ENCODE peak calls at places on chromosomes 4 and X, in nine cellular contexts. M is heart left ventricle; Z is SK-N-SH; I is MM.1S; W is upper lobe of right lung; B is Peyer's patch; L is aorta; Q is sigmoid colon; K is CD8-positive, alpha-beta T cell. H is an unnamed sample.

GRCh38 chr4:153117554-153117953 is 86.7 kb upstream of the TRIM2 start:
- DNase-seq in B (no peak), W (no peak), L (no peak), Z (no peak), M (no peak), I (no peak), Q (no peak), K (no peak), H (no peak)

GRCh38 chr4:15781427-15782095 is 3.4 kb downstream of the CD38 start:
- DNase-seq in W (no peak), Q (no peak), M (no peak), B (no peak), Z (no peak), I (peak; percentile 27), L (peak; percentile 37), K (no peak), H (no peak)

GRCh38 chrX:102546818-102547493 is 30.4 kb upstream of the TMSB15A start:
- DNase-seq in M (no peak), K (no peak), I (no peak), Z (peak; percentile 54), W (no peak), L (no peak), Q (no peak), B (no peak), H (peak; percentile 10)

GRCh38 chrX:38192007-38192625 is 28.6 kb downstream of the SRPX start:
- DNase-seq in Q (no peak), L (no peak), Z (peak; percentile 37), M (peak; percentile 38), K (no peak), W (no peak), I (no peak), B (peak; percentile 52), H (no peak)

GRCh38 chr4:63020661-63021060 is 1388.6 kb downstream of the TECRL start:
- DNase-seq in Z (no peak), K (no peak), Q (no peak), B (no peak), I (no peak), W (no peak), L (no peak), M (no peak), H (no peak)

GRCh38 chrX:134158821-134159512 is 78.0 kb upstream of the CCDC160 start:
- DNase-seq in Q (no peak), M (no peak), I (no peak), B (no peak), L (no peak), Z (no peak), W (no peak), K (no peak), H (no peak)

GRCh38 chr4:10106421-10107039 is 10.1 kb downstream of the WDR1 start:
- DNase-seq in W (no peak), L (peak; percentile 90), B (peak; percentile 79), Q (peak; percentile 94), K (peak; percentile 14), Z (peak; percentile 49), M (peak; percentile 89), I (no peak), H (peak; percentile 93)

GRCh38 chr4:22573198-22573597 is 57.3 kb upstream of the ADGRA3 start:
- DNase-seq in W (peak; percentile 64), B (peak; percentile 53), I (no peak), Z (no peak), M (peak; percentile 42), K (no peak), L (peak; percentile 87), Q (peak; percentile 88), H (no peak)

GRCh38 chr4:25106363-25107151 is 53.7 kb downstream of the SEPSECS start:
- DNase-seq in Z (no peak), L (no peak), W (no peak), Q (no peak), B (no peak), K (no peak), I (no peak), M (no peak), H (no peak)

GRCh38 chr4:140082399-140082758 is 71.6 kb downstream of the MAML3 start:
- DNase-seq in K (no peak), B (no peak), Z (peak; percentile 34), I (no peak), M (no peak), Q (no peak), L (no peak), W (no peak), H (no peak)

GRCh38 chrX:85365370-85365995 is 14.0 kb downstream of the POF1B start:
- DNase-seq in W (no peak), I (no peak), K (no peak), L (no peak), M (no peak), Q (no peak), Z (no peak), B (peak; percentile 60), H (no peak)

GRCh38 chr4:1459664-1460511 is 53.6 kb upstream of the NKX1-1 start:
- DNase-seq in Q (no peak), W (peak; percentile 57), K (no peak), B (no peak), I (no peak), M (no peak), L (peak; percentile 73), Z (peak; percentile 26), H (no peak)

GRCh38 chr4:20391224-20391623 is 139.5 kb downstream of the SLIT2 start:
- DNase-seq in I (no peak), L (no peak), B (no peak), K (no peak), M (no peak), W (no peak), Z (no peak), Q (no peak), H (no peak)

GRCh38 chr4:62292911-62293310 is 1092.8 kb downstream of the ADGRL3 start:
- DNase-seq in K (no peak), I (no peak), M (no peak), Q (no peak), W (no peak), B (no peak), L (no peak), Z (no peak), H (no peak)

GRCh38 chr4:153479118-153479517 is 13.0 kb downstream of the TMEM131L start:
- DNase-seq in L (no peak), M (no peak), Z (no peak), Q (no peak), W (no peak), I (no peak), K (no peak), B (no peak), H (no peak)

GRCh38 chr4:168803727-168804126 is 206.3 kb downstream of the CBR4 start:
- DNase-seq in I (no peak), K (no peak), Q (no peak), M (no peak), B (no peak), L (no peak), Z (no peak), W (no peak), H (no peak)

GRCh38 chrX:24225265-24225664 is 75.7 kb downstream of the ZFX start:
- DNase-seq in B (no peak), K (no peak), M (no peak), I (no peak), Z (no peak), Q (no peak), W (no peak), L (no peak), H (no peak)

GRCh38 chr4:92714640-92715039 is 410.9 kb downstream of the GRID2 start:
- DNase-seq in M (no peak), I (no peak), B (no peak), Q (no peak), K (no peak), L (no peak), W (no peak), Z (no peak), H (no peak)

GRCh38 chrX:120358687-120359086 is 3.2 kb upstream of the ATP1B4 start:
- DNase-seq in K (no peak), B (no peak), M (no peak), I (no peak), Z (no peak), L (no peak), W (no peak), Q (no peak), H (no peak)

GRCh38 chrX:41824551-41824950 is 98.8 kb downstream of the CASK start:
- DNase-seq in I (no peak), K (no peak), M (no peak), Z (no peak), W (no peak), Q (no peak), B (peak; percentile 50), L (no peak), H (no peak)

DNA sequence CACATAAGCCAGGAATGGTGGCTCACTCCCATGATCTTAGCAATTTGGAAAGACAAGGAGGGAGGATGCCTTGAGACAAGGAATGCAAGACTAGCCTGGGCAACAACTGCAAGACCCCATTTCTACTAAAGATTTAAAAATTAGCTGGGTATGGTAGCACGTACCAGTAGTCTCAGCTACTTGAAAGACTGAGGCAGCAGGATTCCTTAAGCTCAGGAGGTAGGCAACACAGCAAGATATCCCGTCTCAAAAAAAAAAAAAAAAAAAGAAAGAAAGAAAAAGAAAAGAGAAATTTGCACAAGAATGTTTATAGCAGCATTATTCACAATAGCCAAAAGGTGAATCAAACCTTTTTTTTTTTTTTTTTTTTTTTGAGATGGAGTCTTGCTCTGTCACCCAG is 29.7 kb downstream of the PDS5A start:
- DNase-seq in Q (no peak), Z (no peak), B (no peak), M (no peak), L (no peak), I (no peak), K (no peak), W (no peak), H (no peak)
- H3K27ac ChIP-seq in Q (no peak overlapping the region), Z (no peak overlapping the region), B (no peak overlapping the region), M (no peak overlapping the region), L (no peak overlapping the region), I (no peak overlapping the region), K (no peak overlapping the region), W (no peak overlapping the region), H (no peak overlapping the region)

GRCh38 chr4:185263419-185263818 is 54.0 kb downstream of the SNX25 start:
- DNase-seq in K (no peak), Q (no peak), M (no peak), Z (no peak), B (no peak), L (no peak), I (peak; percentile 82), W (no peak), H (no peak)
- H3K4me3 ChIP-seq in K (no peak overlapping the region), Q (no peak overlapping the region), M (no peak overlapping the region), Z (no peak overlapping the region), B (no peak overlapping the region), L (no peak overlapping the region), I (peak overlapping the region; percentile 30), W (no peak overlapping the region), H (no peak overlapping the region)

DNA sequence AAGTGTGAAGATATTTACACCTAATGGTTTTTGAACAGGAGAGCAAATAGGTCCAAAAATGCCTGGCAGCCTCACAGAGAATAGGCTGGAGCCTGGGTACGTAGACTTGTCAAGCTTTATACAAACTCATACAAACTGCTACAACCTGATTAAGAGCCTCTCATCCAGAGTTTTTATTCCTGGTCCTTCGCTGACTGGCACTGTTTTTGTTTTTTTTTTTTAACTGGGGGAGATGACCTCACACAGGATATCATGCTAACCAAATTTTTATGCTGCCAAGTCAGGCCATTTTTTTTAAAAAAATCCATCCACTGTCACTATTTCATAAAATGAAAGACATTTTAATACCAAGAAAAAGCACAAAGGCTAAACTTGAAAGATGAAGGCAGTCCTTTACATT is 1.9 kb downstream of the FAM114A1 start:
- DNase-seq in W (no peak), I (no peak), Z (no peak), K (no peak), B (no peak), M (no peak), Q (no peak), L (no peak), H (no peak)
- H3K27ac ChIP-seq in W (no peak overlapping the region), I (no peak overlapping the region), Z (no peak overlapping the region), K (no peak overlapping the region), B (peak overlapping the region; percentile 92), M (peak overlapping the region; percentile 92), Q (peak overlapping the region; percentile 98), L (peak overlapping the region; percentile 23), H (no peak overlapping the region)

GRCh38 chr4:164880489-164881262 is 3.7 kb downstream of the APELA start:
- DNase-seq in I (no peak), Z (no peak), W (no peak), L (no peak), K (no peak), Q (no peak), M (no peak), B (no peak), H (no peak)
- H3K4me3 ChIP-seq in I (no peak overlapping the region), Z (no peak overlapping the region), W (no peak overlapping the region), L (no peak overlapping the region), K (no peak overlapping the region), Q (no peak overlapping the region), M (no peak overlapping the region), B (no peak overlapping the region), H (no peak overlapping the region)

H was measured in CD4-positive, alpha-beta memory T cell.